ENCODE peak calls at places on chromosomes 1 and 21, in four cellular contexts. One of them, this sample, is unnamed.

GRCh38 chr1:30782361-30783243 is 25.0 kb upstream of the LAPTM5 start:
- DNase-seq in IMR-90: peak; percentile 45
- DNase-seq in A549: peak; percentile 68
- DNase-seq in SK-N-SH: peak; percentile 92
- DNase-seq in this sample: no peak

GRCh38 chr1:176829261-176829976 is 335.1 kb downstream of the ASTN1 start:
- DNase-seq in IMR-90: no peak
- DNase-seq in A549: no peak
- DNase-seq in SK-N-SH: no peak
- DNase-seq in this sample: no peak

GRCh38 chr1:232174306-232174705 is 455.6 kb downstream of the SIPA1L2 start:
- DNase-seq in IMR-90: no peak
- DNase-seq in A549: no peak
- DNase-seq in SK-N-SH: no peak
- DNase-seq in this sample: no peak

GRCh38 chr1:65422241-65423203 is 2.1 kb downstream of the LEPR start:
- DNase-seq in IMR-90: peak; percentile 44
- DNase-seq in A549: no peak
- DNase-seq in SK-N-SH: no peak
- DNase-seq in this sample: no peak

GRCh38 chr1:94922756-94923465 is 4.0 kb downstream of the CNN3 start:
- DNase-seq in IMR-90: peak; percentile 64
- DNase-seq in A549: no peak
- DNase-seq in SK-N-SH: no peak
- DNase-seq in this sample: no peak

GRCh38 chr1:33709780-33710713 is 153.8 kb upstream of the HMGB4 start:
- DNase-seq in IMR-90: no peak
- DNase-seq in A549: no peak
- DNase-seq in SK-N-SH: no peak
- DNase-seq in this sample: no peak

GRCh38 chr1:73800376-73800775 is 397.6 kb downstream of the LRRIQ3 start:
- DNase-seq in IMR-90: no peak
- DNase-seq in A549: no peak
- DNase-seq in SK-N-SH: no peak
- DNase-seq in this sample: no peak

GRCh38 chr1:197485790-197486189 is 217.7 kb downstream of the CRB1 start:
- DNase-seq in IMR-90: no peak
- DNase-seq in A549: no peak
- DNase-seq in SK-N-SH: no peak
- DNase-seq in this sample: no peak

GRCh38 chr1:173648880-173649605 is 13.9 kb downstream of the TEX50 start:
- DNase-seq in IMR-90: no peak
- DNase-seq in A549: no peak
- DNase-seq in SK-N-SH: no peak
- DNase-seq in this sample: no peak

GRCh38 chr1:191541741-191542140 is 616.5 kb upstream of the RGS18 start:
- DNase-seq in IMR-90: no peak
- DNase-seq in A549: no peak
- DNase-seq in SK-N-SH: no peak
- DNase-seq in this sample: no peak

GRCh38 chr1:69055223-69055622 is 512.5 kb upstream of the LRRC7 start:
- DNase-seq in IMR-90: peak; percentile 5
- DNase-seq in A549: no peak
- DNase-seq in SK-N-SH: no peak
- DNase-seq in this sample: no peak

GRCh38 chr1:44436401-44437394 is 31.6 kb downstream of the RNF220 start:
- DNase-seq in IMR-90: no peak
- DNase-seq in A549: no peak
- DNase-seq in SK-N-SH: no peak
- DNase-seq in this sample: no peak

GRCh38 chr1:223216482-223217205 is 73.6 kb upstream of the TLR5 start:
- DNase-seq in IMR-90: no peak
- DNase-seq in A549: no peak
- DNase-seq in SK-N-SH: peak; percentile 44
- DNase-seq in this sample: no peak

GRCh38 chr1:117657031-117657430 is 51.2 kb downstream of the TENT5C start:
- DNase-seq in IMR-90: peak; percentile 77
- DNase-seq in A549: no peak
- DNase-seq in SK-N-SH: no peak
- DNase-seq in this sample: no peak

GRCh38 chr1:160326393-160326792 is 16.7 kb downstream of the COPA start:
- DNase-seq in IMR-90: no peak
- DNase-seq in A549: no peak
- DNase-seq in SK-N-SH: no peak
- DNase-seq in this sample: no peak

GRCh38 chr1:222095606-222096475 is 354.0 kb upstream of the DUSP10 start:
- DNase-seq in IMR-90: no peak
- DNase-seq in A549: peak; percentile 12
- DNase-seq in SK-N-SH: peak; percentile 47
- DNase-seq in this sample: peak; percentile 25

GRCh38 chr1:157455318-157455717 is 97.0 kb downstream of the FCRL5 start:
- DNase-seq in IMR-90: no peak
- DNase-seq in A549: no peak
- DNase-seq in SK-N-SH: no peak
- DNase-seq in this sample: no peak

GRCh38 chr1:84298336-84298687 is 3.2 kb upstream of the SAMD13 start:
- DNase-seq in IMR-90: peak; percentile 16
- DNase-seq in A549: peak; percentile 15
- DNase-seq in SK-N-SH: peak; percentile 88
- DNase-seq in this sample: no peak

GRCh38 chr1:76944942-76945341 is 77.7 kb downstream of the ST6GALNAC5 start:
- DNase-seq in IMR-90: no peak
- DNase-seq in A549: no peak
- DNase-seq in SK-N-SH: no peak
- DNase-seq in this sample: no peak

GRCh38 chr1:17045140-17045539 is 8.7 kb downstream of the SDHB start:
- DNase-seq in IMR-90: no peak
- DNase-seq in A549: no peak
- DNase-seq in SK-N-SH: no peak
- DNase-seq in this sample: no peak

GRCh38 chr1:34899471-34899870 is 30.0 kb downstream of the DLGAP3 start:
- DNase-seq in IMR-90: no peak
- DNase-seq in A549: no peak
- DNase-seq in SK-N-SH: no peak
- DNase-seq in this sample: no peak

GRCh38 chr1:23875382-23875781 is 7.3 kb upstream of the FUCA1 start:
- DNase-seq in IMR-90: no peak
- DNase-seq in A549: no peak
- DNase-seq in SK-N-SH: no peak
- DNase-seq in this sample: no peak

GRCh38 chr21:36323032-36323431 is 3.0 kb downstream of the MORC3 start:
- DNase-seq in IMR-90: peak; percentile 20
- DNase-seq in A549: no peak
- DNase-seq in SK-N-SH: no peak
- DNase-seq in this sample: no peak
- TF ChIP-seq RFX5 in IMR-90: no peak
- TF ChIP-seq RFX5 in A549: no peak
- TF ChIP-seq RFX5 in SK-N-SH: no peak
- TF ChIP-seq RFX5 in this sample: no peak

DNA sequence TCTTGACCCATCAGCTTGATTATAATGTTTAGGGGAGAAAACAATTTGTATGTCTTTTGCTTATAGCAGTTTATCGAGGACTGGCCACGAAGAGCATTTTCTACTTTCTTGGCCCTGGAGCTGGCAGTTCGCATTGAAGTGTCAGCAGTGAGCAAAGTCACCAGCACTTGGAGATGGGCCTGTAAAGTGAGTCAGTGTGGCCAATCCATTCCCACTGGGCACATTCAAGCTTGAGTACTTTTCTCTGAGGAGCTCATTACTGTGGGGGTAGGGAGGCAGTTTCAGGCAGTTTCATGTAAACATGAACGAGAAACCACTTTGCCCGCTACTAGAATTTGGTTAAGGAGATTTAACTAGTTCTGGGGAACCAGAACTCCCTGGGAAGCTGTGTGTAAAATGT is 164.8 kb downstream of the PRDM2 start:
- DNase-seq in IMR-90: no peak
- DNase-seq in A549: no peak
- DNase-seq in SK-N-SH: no peak
- DNase-seq in this sample: no peak
- TF ChIP-seq RFX5 in IMR-90: no peak
- TF ChIP-seq RFX5 in A549: no peak
- TF ChIP-seq RFX5 in SK-N-SH: no peak
- TF ChIP-seq RFX5 in this sample: no peak

DNA sequence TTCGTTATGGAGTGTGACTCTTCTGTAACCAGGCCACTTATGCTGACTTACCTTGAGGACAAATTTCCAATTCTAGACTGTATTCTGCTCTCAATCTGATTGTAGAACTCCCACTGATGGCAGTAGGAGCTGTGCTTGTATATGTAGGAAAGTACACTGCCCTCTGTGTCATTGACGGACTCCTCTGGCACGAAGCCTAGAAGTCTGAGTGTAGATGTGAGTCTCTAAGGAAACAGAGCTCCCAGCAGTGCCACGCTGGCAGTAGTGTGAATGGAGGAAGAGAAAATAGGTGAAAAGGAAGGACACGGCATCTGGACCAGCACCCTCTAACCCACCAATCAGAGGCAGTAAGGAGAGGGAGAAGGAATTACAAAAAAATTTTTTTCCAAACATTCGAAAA is 130.4 kb upstream of the ADGRL2 start:
- DNase-seq in IMR-90: peak; percentile 97
- DNase-seq in A549: peak; percentile 7
- DNase-seq in SK-N-SH: peak; percentile 35
- DNase-seq in this sample: no peak
- TF ChIP-seq RFX5 in IMR-90: no peak
- TF ChIP-seq RFX5 in A549: no peak
- TF ChIP-seq RFX5 in SK-N-SH: no peak
- TF ChIP-seq RFX5 in this sample: no peak

GRCh38 chr1:60908159-60908558 is 174.2 kb upstream of the NFIA start:
- DNase-seq in IMR-90: no peak
- DNase-seq in A549: no peak
- DNase-seq in SK-N-SH: no peak
- DNase-seq in this sample: no peak
- TF ChIP-seq RFX5 in IMR-90: no peak
- TF ChIP-seq RFX5 in A549: no peak
- TF ChIP-seq RFX5 in SK-N-SH: no peak
- TF ChIP-seq RFX5 in this sample: no peak

GRCh38 chr1:211487082-211487481 is 4.9 kb downstream of the RD3 start:
- DNase-seq in IMR-90: no peak
- DNase-seq in A549: no peak
- DNase-seq in SK-N-SH: no peak
- DNase-seq in this sample: no peak

GRCh38 chr1:211487672-211488208 is 4.2 kb downstream of the RD3 start:
- DNase-seq in IMR-90: no peak
- DNase-seq in A549: no peak
- DNase-seq in SK-N-SH: no peak
- DNase-seq in this sample: no peak

GRCh38 chr1:211483896-211484612 is 7.9 kb downstream of the RD3 start:
- DNase-seq in IMR-90: no peak
- DNase-seq in A549: no peak
- DNase-seq in SK-N-SH: no peak
- DNase-seq in this sample: no peak

GRCh38 chr1:211484738-211485479 is 7.1 kb downstream of the RD3 start:
- DNase-seq in IMR-90: no peak
- DNase-seq in A549: no peak
- DNase-seq in SK-N-SH: no peak
- DNase-seq in this sample: no peak

DNA sequence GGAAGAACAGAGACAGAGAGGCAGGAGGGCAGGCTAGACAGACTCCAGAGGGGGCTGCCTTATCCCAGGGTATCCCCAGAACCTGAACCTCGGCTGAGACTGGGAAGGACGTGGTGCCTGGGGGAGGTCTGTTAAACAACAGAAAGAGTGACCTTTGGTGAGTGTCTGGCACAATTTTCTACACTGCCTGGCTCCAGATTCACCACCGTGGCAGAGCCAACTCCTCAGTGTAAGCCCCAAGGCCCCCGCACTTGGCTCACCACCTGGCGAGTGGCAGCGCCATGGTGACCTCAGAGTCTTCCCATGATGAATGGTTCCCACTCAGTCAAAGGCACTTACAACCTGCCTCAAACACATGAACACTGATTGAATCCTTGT is 6.5 kb downstream of the RD3 start:
- DNase-seq in IMR-90: no peak
- DNase-seq in A549: no peak
- DNase-seq in SK-N-SH: no peak
- DNase-seq in this sample: no peak
- TF ChIP-seq RFX5 in IMR-90: no peak
- TF ChIP-seq RFX5 in A549: no peak
- TF ChIP-seq RFX5 in SK-N-SH: no peak
- TF ChIP-seq RFX5 in this sample: no peak

DNA sequence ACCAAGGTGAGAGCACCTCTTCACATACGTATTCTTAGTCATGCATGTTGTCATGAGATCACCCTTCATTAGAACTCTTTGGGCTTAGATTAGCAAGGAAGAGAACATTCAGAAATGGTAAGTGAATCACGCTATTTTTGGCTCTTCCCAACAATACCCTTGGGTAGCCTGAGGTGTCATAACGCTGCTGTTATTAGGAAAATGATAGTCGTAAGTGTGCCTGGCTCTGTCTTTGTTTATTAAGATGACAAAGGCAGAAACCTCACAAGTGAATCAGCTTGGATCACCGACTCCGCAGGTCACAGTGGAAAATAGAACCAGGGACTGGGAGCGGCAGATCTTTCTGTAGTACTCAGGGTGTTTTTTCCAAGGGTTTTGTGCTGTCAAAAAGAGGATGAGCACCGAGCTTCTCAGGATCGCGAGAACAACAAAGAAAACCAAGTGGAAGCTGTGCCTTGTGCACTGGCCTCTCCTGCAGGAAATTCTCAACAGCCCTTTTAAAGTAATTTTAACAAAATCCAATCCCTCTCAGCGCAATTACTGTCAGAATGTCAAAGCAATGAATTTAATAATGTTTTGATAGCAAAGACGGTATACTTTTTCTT is 55.2 kb downstream of the HUNK start:
- DNase-seq in IMR-90: peak; percentile 25
- DNase-seq in A549: no peak
- DNase-seq in SK-N-SH: no peak
- DNase-seq in this sample: no peak
- TF ChIP-seq RFX5 in IMR-90: no peak
- TF ChIP-seq RFX5 in A549: no peak
- TF ChIP-seq RFX5 in SK-N-SH: no peak
- TF ChIP-seq RFX5 in this sample: no peak

GRCh38 chr1:19045898-19046889 is 89.7 kb upstream of the IFFO2 start:
- DNase-seq in IMR-90: no peak
- DNase-seq in A549: no peak
- DNase-seq in SK-N-SH: peak; percentile 4
- DNase-seq in this sample: no peak

GRCh38 chr1:19043579-19044443 is 87.3 kb upstream of the IFFO2 start:
- DNase-seq in IMR-90: no peak
- DNase-seq in A549: no peak
- DNase-seq in SK-N-SH: peak; percentile 9
- DNase-seq in this sample: no peak

GRCh38 chr1:19042675-19043578 is 86.5 kb upstream of the IFFO2 start:
- DNase-seq in IMR-90: no peak
- DNase-seq in A549: no peak
- DNase-seq in SK-N-SH: peak; percentile 16
- DNase-seq in this sample: no peak

GRCh38 chr1:19044975-19045831 is 88.7 kb upstream of the IFFO2 start:
- DNase-seq in IMR-90: peak; percentile 17
- DNase-seq in A549: no peak
- DNase-seq in SK-N-SH: peak; percentile 3
- DNase-seq in this sample: no peak

DNA sequence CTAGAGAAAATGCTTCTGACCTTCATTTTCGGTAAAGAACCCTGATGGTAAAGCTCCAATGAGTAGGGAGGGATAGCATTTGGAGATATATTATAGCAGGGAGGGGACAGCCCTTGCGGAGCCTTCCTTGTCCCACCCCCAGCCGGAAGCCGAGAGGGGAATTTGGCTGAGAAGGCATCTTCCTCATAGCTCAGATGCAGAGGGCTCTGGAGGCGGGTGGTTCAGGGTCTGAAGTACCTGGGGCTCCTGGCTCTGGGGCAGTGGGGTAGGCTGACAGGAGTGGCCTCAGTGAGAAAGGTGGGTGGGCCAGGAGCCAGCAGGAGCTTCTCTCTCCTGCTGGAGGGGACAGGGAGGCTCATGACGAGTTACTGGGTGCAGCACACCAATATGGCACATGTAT is 88.0 kb upstream of the IFFO2 start:
- DNase-seq in IMR-90: no peak
- DNase-seq in A549: no peak
- DNase-seq in SK-N-SH: peak; percentile 1
- DNase-seq in this sample: no peak
- TF ChIP-seq RFX5 in IMR-90: no peak
- TF ChIP-seq RFX5 in A549: no peak
- TF ChIP-seq RFX5 in SK-N-SH: no peak
- TF ChIP-seq RFX5 in this sample: no peak